ENCODE peak calls at places on chromosomes 3 and 15, in six cellular contexts. J is small intestine; A is neuronal stem cell; L is CD8-positive, alpha-beta T cell; D is astrocyte; Q is transverse colon. M is an unnamed sample.

GRCh38 chr3:182989566-182989965 is 9.2 kb upstream of the DCUN1D1 start:
- DNase-seq in J (no peak), A (no peak), L (no peak), D (no peak), Q (no peak), M (no peak)

GRCh38 chr3:47151836-47152235 is 12.1 kb downstream of the SETD2 start:
- DNase-seq in J (no peak), A (no peak), L (no peak), D (no peak), Q (no peak), M (no peak)

GRCh38 chr15:32909431-32909830 is 191.6 kb downstream of the GREM1 start:
- DNase-seq in J (no peak), A (no peak), L (no peak), D (peak; percentile 44), Q (no peak), M (no peak)

GRCh38 chr15:64693134-64693533 is 82.3 kb downstream of the RBPMS2 start:
- DNase-seq in J (no peak), A (no peak), L (no peak), D (peak; percentile 91), Q (peak; percentile 43), M (no peak)

GRCh38 chr15:73838795-73839565 is 34.4 kb upstream of the TBC1D21 start:
- DNase-seq in J (no peak), A (no peak), L (no peak), D (no peak), Q (no peak), M (no peak)

GRCh38 chr3:21170964-21171363 is 580.0 kb downstream of the ZNF385D start:
- DNase-seq in J (no peak), A (peak; percentile 8), L (no peak), D (no peak), Q (no peak), M (peak; percentile 57)

GRCh38 chr15:98018761-98019351 is 58.4 kb downstream of the ARRDC4 start:
- DNase-seq in J (no peak), A (no peak), L (no peak), D (no peak), Q (no peak), M (no peak)

GRCh38 chr15:75891895-75892294 is 11.8 kb upstream of the FBXO22 start:
- DNase-seq in J (no peak), A (no peak), L (no peak), D (peak; percentile 90), Q (no peak), M (no peak)

GRCh38 chr15:31435256-31435781 is 108.7 kb downstream of the KLF13 start:
- DNase-seq in J (peak; percentile 77), A (peak; percentile 30), L (peak; percentile 69), D (peak; percentile 49), Q (peak; percentile 88), M (peak; percentile 74)

GRCh38 chr3:83873550-83873949 is 1085.2 kb upstream of the CADM2 start:
- DNase-seq in J (no peak), A (no peak), L (no peak), D (peak; percentile 72), Q (no peak), M (no peak)

GRCh38 chr3:101119535-101119934 is 126.3 kb upstream of the ABI3BP start:
- DNase-seq in J (no peak), A (no peak), L (no peak), D (peak; percentile 63), Q (no peak), M (no peak)

GRCh38 chr15:85649372-85649771 is 145.4 kb downstream of the KLHL25 start:
- DNase-seq in J (no peak), A (no peak), L (no peak), D (peak; percentile 74), Q (no peak), M (no peak)

GRCh38 chr3:143830063-143830462 is 18.2 kb downstream of the SLC9A9 start:
- DNase-seq in J (no peak), A (no peak), L (no peak), D (no peak), Q (no peak), M (no peak)

GRCh38 chr15:41494190-41494921 is 682 bp downstream of the ITPKA start:
- DNase-seq in J (peak; percentile 47), A (peak; percentile 58), L (no peak), D (no peak), Q (peak; percentile 46), M (no peak)

GRCh38 chr3:150411971-150412370 is 3.9 kb downstream of the TSC22D2 start:
- DNase-seq in J (no peak), A (no peak), L (no peak), D (no peak), Q (no peak), M (no peak)

GRCh38 chr15:60620707-60621106 is 141.8 kb upstream of the ICE2 start:
- DNase-seq in J (no peak), A (no peak), L (no peak), D (peak; percentile 8), Q (peak; percentile 26), M (no peak)

GRCh38 chr3:11632564-11632963 is 11.2 kb downstream of the VGLL4 start:
- DNase-seq in J (no peak), A (no peak), L (no peak), D (no peak), Q (no peak), M (no peak)

GRCh38 chr3:11632966-11633365 is 10.7 kb downstream of the VGLL4 start:
- DNase-seq in J (no peak), A (no peak), L (no peak), D (no peak), Q (no peak), M (no peak)

GRCh38 chr3:11629716-11630115 is 14.0 kb downstream of the VGLL4 start:
- DNase-seq in J (no peak), A (no peak), L (no peak), D (peak; percentile 95), Q (no peak), M (no peak)

GRCh38 chr3:11634081-11634635 is 9.6 kb downstream of the VGLL4 start:
- DNase-seq in J (no peak), A (no peak), L (no peak), D (no peak), Q (no peak), M (no peak)

DNA sequence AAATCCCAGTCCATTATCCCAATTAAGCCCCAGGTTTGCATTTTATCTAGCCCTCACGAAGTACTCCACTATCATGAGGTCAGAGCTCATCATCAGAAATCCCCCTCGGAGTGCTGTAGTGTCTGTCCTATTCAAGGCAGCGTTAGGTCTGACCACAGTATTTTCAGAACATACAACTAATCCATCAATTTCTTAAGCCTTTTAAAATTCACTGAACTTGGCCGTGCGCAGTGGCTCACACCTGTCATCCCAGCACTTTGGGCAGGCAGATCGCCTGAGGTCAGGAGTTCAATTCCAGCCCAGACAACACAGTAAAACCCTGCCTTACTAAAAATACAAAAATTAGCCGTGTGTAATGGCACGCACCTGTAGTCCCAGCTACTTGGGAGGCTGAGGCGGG is 11.9 kb downstream of the VGLL4 start:
- DNase-seq in J (no peak), A (no peak), L (no peak), D (peak; percentile 46), Q (no peak), M (no peak)
- H3K4me1 ChIP-seq in J (peaks cover 3% of the 10 kb centered on the region), A (peaks cover 2% of the 10 kb centered on the region), L (peaks cover 26% of the 10 kb centered on the region), D (peaks cover 22% of the 10 kb centered on the region), Q (peaks cover 27% of the 10 kb centered on the region), M (no peaks in the 10 kb centered on the region)

GRCh38 chr15:25177955-25178801 is 223.4 kb downstream of the SNRPN start:
- DNase-seq in J (no peak), A (no peak), L (no peak), D (no peak), Q (peak; percentile 2), M (no peak)
- H3K9me3 ChIP-seq in J (peaks cover 6% of the 10 kb centered on the region), A (peaks cover 15% of the 10 kb centered on the region), L (no peaks in the 10 kb centered on the region), D (peaks cover 26% of the 10 kb centered on the region), Q (peaks cover 15% of the 10 kb centered on the region), M (peaks cover 19% of the 10 kb centered on the region)

GRCh38 chr3:55567615-55568014 is 80.5 kb upstream of the WNT5A start:
- DNase-seq in J (no peak), A (no peak), L (no peak), D (peak; percentile 18), Q (no peak), M (no peak)

GRCh38 chr3:55570361-55570760 is 83.3 kb upstream of the WNT5A start:
- DNase-seq in J (no peak), A (no peak), L (no peak), D (peak; percentile 76), Q (no peak), M (no peak)

GRCh38 chr3:55567121-55567520 is 80.0 kb upstream of the WNT5A start:
- DNase-seq in J (no peak), A (no peak), L (no peak), D (no peak), Q (no peak), M (no peak)

GRCh38 chr3:55571216-55571813 is 84.2 kb upstream of the WNT5A start:
- DNase-seq in J (no peak), A (no peak), L (no peak), D (peak; percentile 66), Q (no peak), M (no peak)

GRCh38 chr3:55569033-55569518 is 82.0 kb upstream of the WNT5A start:
- DNase-seq in J (no peak), A (no peak), L (no peak), D (no peak), Q (no peak), M (no peak)
- H3K4me1 ChIP-seq in J (no peaks in the 10 kb centered on the region), A (peaks cover 8% of the 10 kb centered on the region), L (no peaks in the 10 kb centered on the region), D (peaks cover 10% of the 10 kb centered on the region), Q (no peaks in the 10 kb centered on the region), M (peaks cover 6% of the 10 kb centered on the region)

GRCh38 chr3:66080167-66080566 is 41.4 kb upstream of the MAGI1 start:
- DNase-seq in J (peak; percentile 41), A (no peak), L (no peak), D (no peak), Q (peak; percentile 24), M (no peak)
- H3K9me3 ChIP-seq in J (no peaks in the 10 kb centered on the region), A (no peaks in the 10 kb centered on the region), L (no peaks in the 10 kb centered on the region), D (no peaks in the 10 kb centered on the region), Q (no peaks in the 10 kb centered on the region), M (no peaks in the 10 kb centered on the region)